ENCODE peak calls at places on chromosomes 7 and 10, in nine cellular contexts. V, T, A, B, O, H, N, M and X are unnamed samples.

GRCh38 chr7:23020742-23021401 is 6.9 kb upstream of the HYCC1 start:
- DNase-seq in N (peak; percentile 98), V (no peak), T (no peak), B (peak; percentile 84), O (peak; percentile 89), M (no peak), A (no peak), H (peak; percentile 89), X (no peak)

GRCh38 chr7:74400420-74401136 is 53.1 kb upstream of the GTF2IRD1 start:
- DNase-seq in A (no peak), O (no peak), N (no peak), V (no peak), M (no peak), T (no peak), B (no peak), H (no peak), X (no peak)

GRCh38 chr7:39091774-39092173 is 114.1 kb downstream of the POU6F2 start:
- DNase-seq in V (no peak), O (no peak), N (no peak), H (no peak), A (no peak), M (no peak), T (no peak), B (no peak), X (no peak)

GRCh38 chr7:98400538-98401427 is at the start of gene BAIAP2L1:
- DNase-seq in N (peak; percentile 45), A (peak; percentile 90), T (peak; percentile 92), O (peak; percentile 67), H (peak; percentile 67), V (peak; percentile 69), B (peak; percentile 62), M (peak; percentile 96), X (peak; percentile 56)

GRCh38 chr7:2299131-2299829 is 15.0 kb downstream of the SNX8 start:
- DNase-seq in V (no peak), B (peak; percentile 83), M (no peak), O (peak; percentile 92), H (peak; percentile 82), A (peak; percentile 73), N (peak; percentile 73), T (peak; percentile 45), X (no peak)

GRCh38 chr7:124777268-124777667 is 11.7 kb upstream of the GPR37 start:
- DNase-seq in N (no peak), T (peak; percentile 46), M (no peak), H (no peak), A (no peak), V (no peak), O (no peak), B (no peak), X (no peak)

GRCh38 chr7:92723978-92724377 is 112.4 kb downstream of the CDK6 start:
- DNase-seq in H (peak; percentile 42), B (peak; percentile 37), O (no peak), A (no peak), V (no peak), M (no peak), N (peak; percentile 17), T (no peak), X (no peak)

GRCh38 chr10:78223088-78223487 is 189.4 kb downstream of the RPS24 start:
- DNase-seq in A (no peak), V (no peak), T (no peak), O (no peak), M (no peak), B (no peak), N (no peak), H (no peak), X (no peak)

GRCh38 chr7:81457858-81458522 is 311.9 kb downstream of the HGF start:
- DNase-seq in A (no peak), H (peak; percentile 69), O (peak; percentile 77), T (peak; percentile 55), V (no peak), B (peak; percentile 66), N (peak; percentile 73), M (no peak), X (no peak)

GRCh38 chr10:6607187-6607586 is 27.1 kb upstream of the PRKCQ start:
- DNase-seq in V (no peak), H (no peak), B (no peak), A (no peak), N (no peak), M (no peak), T (no peak), O (no peak), X (no peak)

GRCh38 chr10:8060010-8060703 is 5.7 kb downstream of the GATA3 start:
- DNase-seq in T (no peak), N (no peak), O (peak; percentile 27), A (peak; percentile 12), V (peak; percentile 23), H (no peak), M (no peak), B (no peak), X (peak; percentile 54)

GRCh38 chr7:77382532-77382931 is 33.6 kb downstream of the GSAP start:
- DNase-seq in H (no peak), N (no peak), V (no peak), A (no peak), T (no peak), M (no peak), B (no peak), O (no peak), X (no peak)

GRCh38 chr10:26486985-26487850 is 49.1 kb downstream of the APBB1IP start:
- DNase-seq in N (peak; percentile 99), M (no peak), B (peak; percentile 87), O (peak; percentile 99), V (peak; percentile 38), T (peak; percentile 61), H (peak; percentile 84), A (peak; percentile 13), X (no peak)

GRCh38 chr10:131218811-131219583 is 92.5 kb downstream of the TCERG1L start:
- DNase-seq in B (no peak), V (no peak), T (no peak), A (no peak), O (no peak), M (no peak), H (no peak), N (no peak), X (no peak)

GRCh38 chr10:32207544-32207943 is 139.4 kb downstream of the EPC1 start:
- DNase-seq in B (peak; percentile 63), A (peak; percentile 34), V (no peak), N (peak; percentile 52), H (peak; percentile 56), T (peak; percentile 52), M (peak; percentile 77), O (peak; percentile 73), X (peak; percentile 29)

GRCh38 chr7:151891182-151891581 is 14.3 kb upstream of the PRKAG2 start:
- DNase-seq in M (peak; percentile 55), T (no peak), N (no peak), O (no peak), H (no peak), B (no peak), A (no peak), V (no peak), X (no peak)

GRCh38 chr10:126564297-126564888 is 106.1 kb downstream of the C10orf90 start:
- DNase-seq in H (no peak), M (no peak), N (no peak), A (no peak), B (no peak), T (no peak), V (no peak), O (no peak), X (no peak)

GRCh38 chr10:70863470-70864160 is 24.8 kb downstream of the PCBD1 start:
- DNase-seq in T (peak; percentile 19), B (no peak), O (no peak), N (no peak), A (no peak), V (no peak), M (no peak), H (no peak), X (no peak)